ENCODE peak calls at places on chromosomes 3 and 15, in five cellular contexts. U is HCEC 1CT, K is ELR, H is anterior cingulate cortex, N is GF-D8. R is an unnamed sample.

GRCh38 chr3:95277614-95278013 is 1214.8 kb downstream of the NSUN3 start:
- DNase-seq in K (no peak), H (no peak), U (no peak), N (no peak), R (no peak)

GRCh38 chr15:24858737-24859601 is 95.8 kb upstream of the SNRPN start:
- DNase-seq in U (no peak), N (no peak), H (no peak), K (no peak), R (no peak)

GRCh38 chr15:68427961-68428360 is 4.0 kb downstream of the ITGA11 start:
- DNase-seq in N (no peak), U (no peak), K (no peak), H (no peak), R (no peak)

GRCh38 chr15:38406451-38406850 is 47.5 kb upstream of the FAM98B start:
- DNase-seq in N (no peak), U (peak), H (no peak), K (peak), R (no peak)

GRCh38 chr3:104323226-104323625 is 1043.5 kb upstream of the ALCAM start:
- DNase-seq in H (no peak), N (no peak), K (peak), U (no peak), R (no peak)

GRCh38 chr15:68149059-68149458 is 56.1 kb downstream of the CALML4 start:
- DNase-seq in N (no peak), H (no peak), U (peak), K (peak), R (no peak)

GRCh38 chr3:124281453-124282316 is 289.8 kb upstream of the ROPN1 start:
- DNase-seq in U (peak), H (no peak), N (no peak), K (peak), R (no peak)

GRCh38 chr15:62241135-62241770 is 76.2 kb upstream of the C2CD4B start:
- DNase-seq in U (peak), K (peak), H (no peak), N (no peak), R (no peak)

GRCh38 chr15:38075466-38075865 is 141.0 kb downstream of the TMCO5A start:
- DNase-seq in K (no peak), N (no peak), U (no peak), H (no peak), R (no peak)

GRCh38 chr3:72549819-72550581 is 298.2 kb downstream of the SHQ1 start:
- DNase-seq in H (no peak), N (no peak), U (no peak), K (no peak), R (no peak)

GRCh38 chr15:64678126-64678819 is 97.1 kb downstream of the RBPMS2 start:
- DNase-seq in N (no peak), K (peak), H (no peak), U (no peak), R (no peak)

GRCh38 chr3:110237091-110237615 is 834.5 kb upstream of the NECTIN3 start:
- DNase-seq in H (no peak), U (no peak), K (no peak), N (no peak), R (no peak)

GRCh38 chr15:98943609-98944111 is 63.9 kb downstream of the PGPEP1L start:
- DNase-seq in N (no peak), H (peak), K (peak), U (peak), R (peak)

GRCh38 chr15:70382762-70383458 is 285.2 kb upstream of the TLE3 start:
- DNase-seq in U (no peak), K (no peak), H (no peak), N (no peak), R (no peak)

GRCh38 chr3:160027541-160028195 is 39.0 kb downstream of the IL12A start:
- DNase-seq in N (peak), H (no peak), K (peak), U (peak), R (no peak)

GRCh38 chr3:19539488-19540395 is 391.4 kb downstream of the KCNH8 start:
- DNase-seq in N (no peak), U (no peak), H (no peak), K (no peak), R (no peak)

GRCh38 chr15:48963524-48964113 is at the start of gene SHC4:
- DNase-seq in U (peak), N (no peak), K (peak), H (peak), R (peak)

GRCh38 chr3:86982883-86983282 is 8.1 kb downstream of the VGLL3 start:
- DNase-seq in N (no peak), H (no peak), K (peak), U (peak), R (no peak)

GRCh38 chr15:100230784-100231183 is 111.0 kb downstream of the ADAMTS17 start:
- DNase-seq in U (no peak), H (no peak), N (no peak), K (no peak), R (no peak)

GRCh38 chr3:178397836-178398235 is 138.4 kb upstream of the KCNMB2 start:
- DNase-seq in H (no peak), U (no peak), N (no peak), K (no peak), R (no peak)

GRCh38 chr3:143014921-143015320 is 13.6 kb downstream of the U2SURP start:
- DNase-seq in N (no peak), U (no peak), K (no peak), H (no peak), R (no peak)

GRCh38 chr3:136135039-136135802 is 60.9 kb downstream of the MSL2 start:
- DNase-seq in K (no peak), N (peak), H (no peak), U (no peak), R (no peak)

GRCh38 chr3:28080716-28081115 is 160.7 kb upstream of the CMC1 start:
- DNase-seq in U (no peak), K (no peak), H (no peak), N (no peak), R (no peak)

GRCh38 chr3:147735662-147736061 is 326.5 kb downstream of the ZIC1 start:
- DNase-seq in K (peak), N (no peak), U (no peak), H (no peak), R (no peak)

GRCh38 chr3:16484216-16484615 is 29.3 kb downstream of the RFTN1 start:
- DNase-seq in K (peak), H (no peak), N (no peak), U (peak), R (peak)

GRCh38 chr15:80996247-80996646 is 4.5 kb upstream of the TLNRD1 start:
- DNase-seq in U (no peak), N (peak), H (no peak), K (peak), R (no peak)

GRCh38 chr3:30640856-30641255 is 34.5 kb downstream of the TGFBR2 start:
- DNase-seq in N (peak), H (no peak), U (no peak), K (no peak), R (no peak)

GRCh38 chr3:34635352-34635850 is 837.0 kb downstream of the PDCD6IP start:
- DNase-seq in N (no peak), K (no peak), H (no peak), U (no peak), R (no peak)

GRCh38 chr3:123292321-123293310 is 90.9 kb downstream of the SEC22A start:
- DNase-seq in U (no peak), N (no peak), K (no peak), H (no peak), R (no peak)

GRCh38 chr3:172098698-172099494 is 59.5 kb downstream of the FNDC3B start:
- DNase-seq in K (no peak), N (no peak), H (no peak), U (no peak), R (no peak)

GRCh38 chr15:98791046-98791701 is 142.8 kb downstream of the IGF1R start:
- DNase-seq in N (no peak), U (no peak), K (no peak), H (no peak), R (no peak)

GRCh38 chr3:2098398-2099027 is at the start of gene CNTN4:
- DNase-seq in K (no peak), U (no peak), N (no peak), H (no peak), R (peak)